ENCODE peak calls at places on chromosome 14, in eight cellular contexts. One of them, this sample, is unnamed.

GRCh38 chr14:50347521-50347920 is 35.4 kb downstream of the DMAC2L start:
- DNase-seq in adipocyte: peak
- DNase-seq in OCI-M1: peak
- DNase-seq in activated T-cell treated with anti-CD3 and anti-CD28 coated beads for 1 hour: no peak
- DNase-seq in stimulated activated CD4-positive, alpha-beta T cell treated with anti-CD3 and anti-CD28 coated beads, TNF-alpha, amount 100 ng/mL, for 24 hours: no peak
- DNase-seq in Kasumi-1: no peak
- DNase-seq in stromal cell of bone marrow: peak
- DNase-seq in heart right ventricle: no peak
- DNase-seq in this sample: no peak

GRCh38 chr14:91038439-91038838 is 22.0 kb downstream of the RPS6KA5 start:
- DNase-seq in adipocyte: peak
- DNase-seq in OCI-M1: peak
- DNase-seq in activated T-cell treated with anti-CD3 and anti-CD28 coated beads for 1 hour: no peak
- DNase-seq in stimulated activated CD4-positive, alpha-beta T cell treated with anti-CD3 and anti-CD28 coated beads, TNF-alpha, amount 100 ng/mL, for 24 hours: no peak
- DNase-seq in Kasumi-1: no peak
- DNase-seq in stromal cell of bone marrow: peak
- DNase-seq in heart right ventricle: no peak
- DNase-seq in this sample: no peak

GRCh38 chr14:68622856-68623255 is 170.0 kb downstream of the ZFP36L1 start:
- DNase-seq in adipocyte: no peak
- DNase-seq in OCI-M1: no peak
- DNase-seq in activated T-cell treated with anti-CD3 and anti-CD28 coated beads for 1 hour: no peak
- DNase-seq in stimulated activated CD4-positive, alpha-beta T cell treated with anti-CD3 and anti-CD28 coated beads, TNF-alpha, amount 100 ng/mL, for 24 hours: no peak
- DNase-seq in Kasumi-1: no peak
- DNase-seq in stromal cell of bone marrow: no peak
- DNase-seq in heart right ventricle: no peak
- DNase-seq in this sample: peak

GRCh38 chr14:79342942-79343341 is 868.4 kb downstream of the DIO2 start:
- DNase-seq in adipocyte: no peak
- DNase-seq in OCI-M1: no peak
- DNase-seq in activated T-cell treated with anti-CD3 and anti-CD28 coated beads for 1 hour: no peak
- DNase-seq in stimulated activated CD4-positive, alpha-beta T cell treated with anti-CD3 and anti-CD28 coated beads, TNF-alpha, amount 100 ng/mL, for 24 hours: no peak
- DNase-seq in Kasumi-1: no peak
- DNase-seq in stromal cell of bone marrow: no peak
- DNase-seq in heart right ventricle: no peak
- DNase-seq in this sample: no peak

GRCh38 chr14:33756833-33757232 is 194.0 kb downstream of the EGLN3 start:
- DNase-seq in adipocyte: no peak
- DNase-seq in OCI-M1: no peak
- DNase-seq in activated T-cell treated with anti-CD3 and anti-CD28 coated beads for 1 hour: no peak
- DNase-seq in stimulated activated CD4-positive, alpha-beta T cell treated with anti-CD3 and anti-CD28 coated beads, TNF-alpha, amount 100 ng/mL, for 24 hours: no peak
- DNase-seq in Kasumi-1: no peak
- DNase-seq in stromal cell of bone marrow: no peak
- DNase-seq in heart right ventricle: no peak
- DNase-seq in this sample: no peak

GRCh38 chr14:59588136-59588535 is 11.5 kb upstream of the CCDC175 start:
- DNase-seq in adipocyte: no peak
- DNase-seq in OCI-M1: no peak
- DNase-seq in activated T-cell treated with anti-CD3 and anti-CD28 coated beads for 1 hour: no peak
- DNase-seq in stimulated activated CD4-positive, alpha-beta T cell treated with anti-CD3 and anti-CD28 coated beads, TNF-alpha, amount 100 ng/mL, for 24 hours: no peak
- DNase-seq in Kasumi-1: no peak
- DNase-seq in stromal cell of bone marrow: no peak
- DNase-seq in heart right ventricle: no peak
- DNase-seq in this sample: no peak

GRCh38 chr14:105400016-105400415 is 1.7 kb downstream of the TEX22 start:
- DNase-seq in adipocyte: no peak
- DNase-seq in OCI-M1: no peak
- DNase-seq in activated T-cell treated with anti-CD3 and anti-CD28 coated beads for 1 hour: no peak
- DNase-seq in stimulated activated CD4-positive, alpha-beta T cell treated with anti-CD3 and anti-CD28 coated beads, TNF-alpha, amount 100 ng/mL, for 24 hours: no peak
- DNase-seq in Kasumi-1: no peak
- DNase-seq in stromal cell of bone marrow: no peak
- DNase-seq in heart right ventricle: no peak
- DNase-seq in this sample: no peak

GRCh38 chr14:51310453-51311074 is 70.5 kb downstream of the TMX1 start:
- DNase-seq in adipocyte: peak
- DNase-seq in OCI-M1: no peak
- DNase-seq in activated T-cell treated with anti-CD3 and anti-CD28 coated beads for 1 hour: no peak
- DNase-seq in stimulated activated CD4-positive, alpha-beta T cell treated with anti-CD3 and anti-CD28 coated beads, TNF-alpha, amount 100 ng/mL, for 24 hours: no peak
- DNase-seq in Kasumi-1: no peak
- DNase-seq in stromal cell of bone marrow: peak
- DNase-seq in heart right ventricle: no peak
- DNase-seq in this sample: peak

GRCh38 chr14:20631023-20631820 is 10.3 kb downstream of the OR6S1 start:
- DNase-seq in adipocyte: peak
- DNase-seq in OCI-M1: peak
- DNase-seq in activated T-cell treated with anti-CD3 and anti-CD28 coated beads for 1 hour: peak
- DNase-seq in stimulated activated CD4-positive, alpha-beta T cell treated with anti-CD3 and anti-CD28 coated beads, TNF-alpha, amount 100 ng/mL, for 24 hours: peak
- DNase-seq in Kasumi-1: peak
- DNase-seq in stromal cell of bone marrow: no peak
- DNase-seq in heart right ventricle: no peak
- DNase-seq in this sample: peak

GRCh38 chr14:22379727-22380126 is 209.3 kb downstream of the DAD1 start:
- DNase-seq in adipocyte: peak
- DNase-seq in OCI-M1: no peak
- DNase-seq in activated T-cell treated with anti-CD3 and anti-CD28 coated beads for 1 hour: no peak
- DNase-seq in stimulated activated CD4-positive, alpha-beta T cell treated with anti-CD3 and anti-CD28 coated beads, TNF-alpha, amount 100 ng/mL, for 24 hours: no peak
- DNase-seq in Kasumi-1: no peak
- DNase-seq in stromal cell of bone marrow: no peak
- DNase-seq in heart right ventricle: no peak
- DNase-seq in this sample: no peak

GRCh38 chr14:97113339-97113738 is 316.2 kb downstream of the VRK1 start:
- DNase-seq in adipocyte: no peak
- DNase-seq in OCI-M1: no peak
- DNase-seq in activated T-cell treated with anti-CD3 and anti-CD28 coated beads for 1 hour: no peak
- DNase-seq in stimulated activated CD4-positive, alpha-beta T cell treated with anti-CD3 and anti-CD28 coated beads, TNF-alpha, amount 100 ng/mL, for 24 hours: no peak
- DNase-seq in Kasumi-1: no peak
- DNase-seq in stromal cell of bone marrow: no peak
- DNase-seq in heart right ventricle: no peak
- DNase-seq in this sample: no peak

GRCh38 chr14:76495983-76496382 is 120.0 kb downstream of the ESRRB start:
- DNase-seq in adipocyte: no peak
- DNase-seq in OCI-M1: no peak
- DNase-seq in activated T-cell treated with anti-CD3 and anti-CD28 coated beads for 1 hour: no peak
- DNase-seq in stimulated activated CD4-positive, alpha-beta T cell treated with anti-CD3 and anti-CD28 coated beads, TNF-alpha, amount 100 ng/mL, for 24 hours: no peak
- DNase-seq in Kasumi-1: no peak
- DNase-seq in stromal cell of bone marrow: no peak
- DNase-seq in heart right ventricle: no peak
- DNase-seq in this sample: no peak

GRCh38 chr14:99592933-99593753 is 10.9 kb downstream of the CCDC85C start:
- DNase-seq in adipocyte: no peak
- DNase-seq in OCI-M1: no peak
- DNase-seq in activated T-cell treated with anti-CD3 and anti-CD28 coated beads for 1 hour: no peak
- DNase-seq in stimulated activated CD4-positive, alpha-beta T cell treated with anti-CD3 and anti-CD28 coated beads, TNF-alpha, amount 100 ng/mL, for 24 hours: no peak
- DNase-seq in Kasumi-1: no peak
- DNase-seq in stromal cell of bone marrow: no peak
- DNase-seq in heart right ventricle: peak
- DNase-seq in this sample: no peak

GRCh38 chr14:32559048-32559447 is 229.9 kb downstream of the AKAP6 start:
- DNase-seq in adipocyte: no peak
- DNase-seq in OCI-M1: no peak
- DNase-seq in activated T-cell treated with anti-CD3 and anti-CD28 coated beads for 1 hour: no peak
- DNase-seq in stimulated activated CD4-positive, alpha-beta T cell treated with anti-CD3 and anti-CD28 coated beads, TNF-alpha, amount 100 ng/mL, for 24 hours: no peak
- DNase-seq in Kasumi-1: no peak
- DNase-seq in stromal cell of bone marrow: no peak
- DNase-seq in heart right ventricle: no peak
- DNase-seq in this sample: no peak

GRCh38 chr14:20681348-20682126 is 2.8 kb upstream of the RNASE4 start:
- DNase-seq in adipocyte: peak
- DNase-seq in OCI-M1: peak
- DNase-seq in activated T-cell treated with anti-CD3 and anti-CD28 coated beads for 1 hour: peak
- DNase-seq in stimulated activated CD4-positive, alpha-beta T cell treated with anti-CD3 and anti-CD28 coated beads, TNF-alpha, amount 100 ng/mL, for 24 hours: peak
- DNase-seq in Kasumi-1: peak
- DNase-seq in stromal cell of bone marrow: peak
- DNase-seq in heart right ventricle: peak
- DNase-seq in this sample: peak

GRCh38 chr14:104602933-104603325 is 1.6 kb downstream of the TMEM179 start:
- DNase-seq in adipocyte: no peak
- DNase-seq in OCI-M1: no peak
- DNase-seq in activated T-cell treated with anti-CD3 and anti-CD28 coated beads for 1 hour: no peak
- DNase-seq in stimulated activated CD4-positive, alpha-beta T cell treated with anti-CD3 and anti-CD28 coated beads, TNF-alpha, amount 100 ng/mL, for 24 hours: no peak
- DNase-seq in Kasumi-1: no peak
- DNase-seq in stromal cell of bone marrow: no peak
- DNase-seq in heart right ventricle: no peak
- DNase-seq in this sample: no peak

GRCh38 chr14:68420354-68420753 is 372.5 kb downstream of the ZFP36L1 start:
- DNase-seq in adipocyte: no peak
- DNase-seq in OCI-M1: no peak
- DNase-seq in activated T-cell treated with anti-CD3 and anti-CD28 coated beads for 1 hour: no peak
- DNase-seq in stimulated activated CD4-positive, alpha-beta T cell treated with anti-CD3 and anti-CD28 coated beads, TNF-alpha, amount 100 ng/mL, for 24 hours: no peak
- DNase-seq in Kasumi-1: no peak
- DNase-seq in stromal cell of bone marrow: no peak
- DNase-seq in heart right ventricle: no peak
- DNase-seq in this sample: no peak

GRCh38 chr14:33689680-33690079 is 261.2 kb downstream of the EGLN3 start:
- DNase-seq in adipocyte: no peak
- DNase-seq in OCI-M1: no peak
- DNase-seq in activated T-cell treated with anti-CD3 and anti-CD28 coated beads for 1 hour: no peak
- DNase-seq in stimulated activated CD4-positive, alpha-beta T cell treated with anti-CD3 and anti-CD28 coated beads, TNF-alpha, amount 100 ng/mL, for 24 hours: no peak
- DNase-seq in Kasumi-1: no peak
- DNase-seq in stromal cell of bone marrow: no peak
- DNase-seq in heart right ventricle: no peak
- DNase-seq in this sample: no peak

GRCh38 chr14:98146416-98146815 is 1125.6 kb downstream of the BCL11B start:
- DNase-seq in adipocyte: no peak
- DNase-seq in OCI-M1: no peak
- DNase-seq in activated T-cell treated with anti-CD3 and anti-CD28 coated beads for 1 hour: no peak
- DNase-seq in stimulated activated CD4-positive, alpha-beta T cell treated with anti-CD3 and anti-CD28 coated beads, TNF-alpha, amount 100 ng/mL, for 24 hours: no peak
- DNase-seq in Kasumi-1: no peak
- DNase-seq in stromal cell of bone marrow: no peak
- DNase-seq in heart right ventricle: no peak
- DNase-seq in this sample: no peak

GRCh38 chr14:52950410-52950897 is 396 bp downstream of the FERMT2 start:
- DNase-seq in adipocyte: peak
- DNase-seq in OCI-M1: no peak
- DNase-seq in activated T-cell treated with anti-CD3 and anti-CD28 coated beads for 1 hour: peak
- DNase-seq in stimulated activated CD4-positive, alpha-beta T cell treated with anti-CD3 and anti-CD28 coated beads, TNF-alpha, amount 100 ng/mL, for 24 hours: peak
- DNase-seq in Kasumi-1: no peak
- DNase-seq in stromal cell of bone marrow: peak
- DNase-seq in heart right ventricle: peak
- DNase-seq in this sample: peak

GRCh38 chr14:95685978-95686922 is at the start of gene TCL1B:
- DNase-seq in adipocyte: no peak
- DNase-seq in OCI-M1: no peak
- DNase-seq in activated T-cell treated with anti-CD3 and anti-CD28 coated beads for 1 hour: no peak
- DNase-seq in stimulated activated CD4-positive, alpha-beta T cell treated with anti-CD3 and anti-CD28 coated beads, TNF-alpha, amount 100 ng/mL, for 24 hours: no peak
- DNase-seq in Kasumi-1: no peak
- DNase-seq in stromal cell of bone marrow: no peak
- DNase-seq in heart right ventricle: no peak
- DNase-seq in this sample: no peak

GRCh38 chr14:100586520-100587247 is 533 bp downstream of the BEGAIN start:
- DNase-seq in adipocyte: peak
- DNase-seq in OCI-M1: no peak
- DNase-seq in activated T-cell treated with anti-CD3 and anti-CD28 coated beads for 1 hour: no peak
- DNase-seq in stimulated activated CD4-positive, alpha-beta T cell treated with anti-CD3 and anti-CD28 coated beads, TNF-alpha, amount 100 ng/mL, for 24 hours: peak
- DNase-seq in Kasumi-1: no peak
- DNase-seq in stromal cell of bone marrow: no peak
- DNase-seq in heart right ventricle: peak
- DNase-seq in this sample: peak

GRCh38 chr14:45650754-45651153 is 397.8 kb upstream of the MIS18BP1 start:
- DNase-seq in adipocyte: no peak
- DNase-seq in OCI-M1: no peak
- DNase-seq in activated T-cell treated with anti-CD3 and anti-CD28 coated beads for 1 hour: no peak
- DNase-seq in stimulated activated CD4-positive, alpha-beta T cell treated with anti-CD3 and anti-CD28 coated beads, TNF-alpha, amount 100 ng/mL, for 24 hours: no peak
- DNase-seq in Kasumi-1: no peak
- DNase-seq in stromal cell of bone marrow: no peak
- DNase-seq in heart right ventricle: no peak
- DNase-seq in this sample: no peak

GRCh38 chr14:84129028-84129427 is 1400.9 kb upstream of the FLRT2 start:
- DNase-seq in adipocyte: no peak
- DNase-seq in OCI-M1: peak
- DNase-seq in activated T-cell treated with anti-CD3 and anti-CD28 coated beads for 1 hour: no peak
- DNase-seq in stimulated activated CD4-positive, alpha-beta T cell treated with anti-CD3 and anti-CD28 coated beads, TNF-alpha, amount 100 ng/mL, for 24 hours: no peak
- DNase-seq in Kasumi-1: peak
- DNase-seq in stromal cell of bone marrow: no peak
- DNase-seq in heart right ventricle: no peak
- DNase-seq in this sample: no peak

GRCh38 chr14:23620177-23620702 is 15.9 kb upstream of the DHRS2 start:
- DNase-seq in adipocyte: no peak
- DNase-seq in OCI-M1: no peak
- DNase-seq in activated T-cell treated with anti-CD3 and anti-CD28 coated beads for 1 hour: no peak
- DNase-seq in stimulated activated CD4-positive, alpha-beta T cell treated with anti-CD3 and anti-CD28 coated beads, TNF-alpha, amount 100 ng/mL, for 24 hours: no peak
- DNase-seq in Kasumi-1: no peak
- DNase-seq in stromal cell of bone marrow: no peak
- DNase-seq in heart right ventricle: no peak
- DNase-seq in this sample: no peak

GRCh38 chr14:91356218-91356763 is 61.3 kb downstream of the CCDC88C start:
- DNase-seq in adipocyte: no peak
- DNase-seq in OCI-M1: no peak
- DNase-seq in activated T-cell treated with anti-CD3 and anti-CD28 coated beads for 1 hour: no peak
- DNase-seq in stimulated activated CD4-positive, alpha-beta T cell treated with anti-CD3 and anti-CD28 coated beads, TNF-alpha, amount 100 ng/mL, for 24 hours: no peak
- DNase-seq in Kasumi-1: no peak
- DNase-seq in stromal cell of bone marrow: no peak
- DNase-seq in heart right ventricle: no peak
- DNase-seq in this sample: no peak

GRCh38 chr14:100078997-100079561 is 13.9 kb downstream of the EVL start:
- DNase-seq in adipocyte: peak
- DNase-seq in OCI-M1: peak
- DNase-seq in activated T-cell treated with anti-CD3 and anti-CD28 coated beads for 1 hour: peak
- DNase-seq in stimulated activated CD4-positive, alpha-beta T cell treated with anti-CD3 and anti-CD28 coated beads, TNF-alpha, amount 100 ng/mL, for 24 hours: peak
- DNase-seq in Kasumi-1: peak
- DNase-seq in stromal cell of bone marrow: peak
- DNase-seq in heart right ventricle: peak
- DNase-seq in this sample: peak

GRCh38 chr14:51711505-51711904 is 59.8 kb downstream of the FRMD6 start:
- DNase-seq in adipocyte: no peak
- DNase-seq in OCI-M1: no peak
- DNase-seq in activated T-cell treated with anti-CD3 and anti-CD28 coated beads for 1 hour: no peak
- DNase-seq in stimulated activated CD4-positive, alpha-beta T cell treated with anti-CD3 and anti-CD28 coated beads, TNF-alpha, amount 100 ng/mL, for 24 hours: no peak
- DNase-seq in Kasumi-1: no peak
- DNase-seq in stromal cell of bone marrow: no peak
- DNase-seq in heart right ventricle: no peak
- DNase-seq in this sample: no peak

GRCh38 chr14:55103005-55103640 is 25.9 kb upstream of the LGALS3 start:
- DNase-seq in adipocyte: peak
- DNase-seq in OCI-M1: peak
- DNase-seq in activated T-cell treated with anti-CD3 and anti-CD28 coated beads for 1 hour: peak
- DNase-seq in stimulated activated CD4-positive, alpha-beta T cell treated with anti-CD3 and anti-CD28 coated beads, TNF-alpha, amount 100 ng/mL, for 24 hours: peak
- DNase-seq in Kasumi-1: no peak
- DNase-seq in stromal cell of bone marrow: peak
- DNase-seq in heart right ventricle: peak
- DNase-seq in this sample: peak

GRCh38 chr14:90602088-90602687 is 205.4 kb downstream of the CALM1 start:
- DNase-seq in adipocyte: no peak
- DNase-seq in OCI-M1: no peak
- DNase-seq in activated T-cell treated with anti-CD3 and anti-CD28 coated beads for 1 hour: no peak
- DNase-seq in stimulated activated CD4-positive, alpha-beta T cell treated with anti-CD3 and anti-CD28 coated beads, TNF-alpha, amount 100 ng/mL, for 24 hours: no peak
- DNase-seq in Kasumi-1: no peak
- DNase-seq in stromal cell of bone marrow: no peak
- DNase-seq in heart right ventricle: no peak
- DNase-seq in this sample: peak

GRCh38 chr14:105376521-105377440 is 21.6 kb upstream of the TEX22 start:
- DNase-seq in adipocyte: no peak
- DNase-seq in OCI-M1: no peak
- DNase-seq in activated T-cell treated with anti-CD3 and anti-CD28 coated beads for 1 hour: no peak
- DNase-seq in stimulated activated CD4-positive, alpha-beta T cell treated with anti-CD3 and anti-CD28 coated beads, TNF-alpha, amount 100 ng/mL, for 24 hours: no peak
- DNase-seq in Kasumi-1: no peak
- DNase-seq in stromal cell of bone marrow: no peak
- DNase-seq in heart right ventricle: no peak
- DNase-seq in this sample: no peak

This sample was measured in NCI-H2171 treated with DMSO at 0.1 percent for 48 hours.